ENCODE peak calls at places on chromosomes 6 and 20, in four cellular contexts. A, T, Z and D are unnamed samples.

GRCh38 chr6:157116420-157116819 is 206.9 kb downstream of the TMEM242 start:
- DNase-seq in A (no peak), T (no peak), Z (no peak), D (no peak)

GRCh38 chr6:376823-377571 is 14.6 kb upstream of the IRF4 start:
- DNase-seq in A (no peak), T (no peak), Z (no peak), D (no peak)

GRCh38 chr6:36445651-36446050 is 2.9 kb downstream of the KCTD20 start:
- DNase-seq in A (no peak), T (no peak), Z (no peak), D (no peak)

GRCh38 chr20:3813758-3814581 is 6.4 kb upstream of the AP5S1 start:
- DNase-seq in A (peak), T (no peak), Z (no peak), D (no peak)

GRCh38 chr6:43736211-43736786 is 33.7 kb upstream of the VEGFA start:
- DNase-seq in A (no peak), T (peak), Z (no peak), D (no peak)

GRCh38 chr20:46324960-46325703 is 16.8 kb upstream of the CDH22 start:
- DNase-seq in A (no peak), T (no peak), Z (peak), D (no peak)

GRCh38 chr6:53939830-53940229 is 145.0 kb downstream of the LRRC1 start:
- DNase-seq in A (no peak), T (no peak), Z (no peak), D (no peak)

GRCh38 chr20:42183147-42183546 is 565.0 kb upstream of the CHD6 start:
- DNase-seq in A (no peak), T (no peak), Z (no peak), D (no peak)

GRCh38 chr20:34262488-34263288 is 21.5 kb downstream of the ASIP start:
- DNase-seq in A (no peak), T (no peak), Z (peak), D (no peak)

GRCh38 chr20:18698735-18699380 is 111.0 kb downstream of the DTD1 start:
- DNase-seq in A (no peak), T (no peak), Z (no peak), D (no peak)

GRCh38 chr6:90610671-90611542 is 24.0 kb upstream of the MAP3K7 start:
- DNase-seq in A (peak), T (peak), Z (peak), D (peak)

GRCh38 chr20:9407805-9408421 is 106.5 kb upstream of the LAMP5 start:
- DNase-seq in A (peak), T (peak), Z (peak), D (peak)

GRCh38 chr20:45469336-45470261 is at the start of gene WFDC2:
- DNase-seq in A (no peak), T (peak), Z (no peak), D (peak)